ENCODE peak calls at places on chromosomes 11 and 22, in five cellular contexts. O, S, T, A and Y are unnamed samples.

GRCh38 chr22:45120931-45121330 is 42.8 kb upstream of the NUP50 start:
- ATAC-seq in O (no peak), T (no peak), A (no peak), S (no peak), Y (no peak)

GRCh38 chr11:8828580-8829358 is 82.2 kb upstream of the AKIP1 start:
- ATAC-seq in T (no peak), S (peak), A (no peak), O (no peak), Y (no peak)

GRCh38 chr11:77409046-77409445 is 64.8 kb downstream of the PAK1 start:
- ATAC-seq in T (no peak), O (no peak), S (no peak), A (no peak), Y (no peak)

GRCh38 chr11:46286789-46287188 is 9.3 kb downstream of the CREB3L1 start:
- ATAC-seq in O (no peak), S (no peak), T (no peak), A (no peak), Y (no peak)

GRCh38 chr11:58316142-58316541 is 42.7 kb downstream of the OR5B17 start:
- ATAC-seq in O (no peak), T (no peak), S (no peak), A (no peak), Y (no peak)

GRCh38 chr11:121418625-121419114 is 33.4 kb upstream of the SORL1 start:
- ATAC-seq in A (peak), S (peak), T (no peak), O (peak), Y (no peak)

GRCh38 chr11:94417386-94417987 is 16.3 kb upstream of the GPR83 start:
- ATAC-seq in O (peak), T (peak), S (peak), A (peak), Y (no peak)

GRCh38 chr11:14374922-14375630 is 16.1 kb upstream of the RRAS2 start:
- ATAC-seq in T (peak), A (no peak), O (peak), S (no peak), Y (no peak)

GRCh38 chr11:128359515-128359914 is 227.8 kb downstream of the ETS1 start:
- ATAC-seq in O (no peak), T (no peak), A (no peak), S (no peak), Y (no peak)

GRCh38 chr11:116454020-116454645 is 318.7 kb downstream of the BUD13 start:
- ATAC-seq in O (peak), T (peak), S (peak), A (peak), Y (no peak)

GRCh38 chr11:114098927-114099326 is 39.4 kb downstream of the ZBTB16 start:
- ATAC-seq in T (no peak), A (no peak), S (no peak), O (peak), Y (no peak)

GRCh38 chr11:68335693-68336092 is 23.3 kb downstream of the LRP5 start:
- ATAC-seq in O (no peak), T (no peak), A (no peak), S (no peak), Y (no peak)

GRCh38 chr11:102144357-102145342 is 34.4 kb downstream of the YAP1 start:
- ATAC-seq in A (no peak), O (peak), T (no peak), S (no peak), Y (peak)

GRCh38 chr11:46330887-46331652 is 16.2 kb upstream of the DGKZ start:
- ATAC-seq in A (no peak), S (no peak), T (peak), O (no peak), Y (no peak)

GRCh38 chr22:23144926-23145906 is at the start of gene RAB36:
- ATAC-seq in S (peak), A (peak), T (peak), O (peak), Y (peak)

GRCh38 chr11:79342236-79342635 is 98.6 kb downstream of the TENM4 start:
- ATAC-seq in S (no peak), O (no peak), A (no peak), T (no peak), Y (no peak)

GRCh38 chr11:77038825-77039326 is 4.7 kb downstream of the B3GNT6 start:
- ATAC-seq in S (peak), O (no peak), A (peak), T (no peak), Y (no peak)

GRCh38 chr11:61972796-61973602 is 5.6 kb upstream of the FTH1 start:
- ATAC-seq in S (no peak), O (peak), A (no peak), T (no peak), Y (peak)

GRCh38 chr11:6799402-6799801 is at the start of gene OR6A2:
- ATAC-seq in O (no peak), A (no peak), S (no peak), T (no peak), Y (no peak)

DNA sequence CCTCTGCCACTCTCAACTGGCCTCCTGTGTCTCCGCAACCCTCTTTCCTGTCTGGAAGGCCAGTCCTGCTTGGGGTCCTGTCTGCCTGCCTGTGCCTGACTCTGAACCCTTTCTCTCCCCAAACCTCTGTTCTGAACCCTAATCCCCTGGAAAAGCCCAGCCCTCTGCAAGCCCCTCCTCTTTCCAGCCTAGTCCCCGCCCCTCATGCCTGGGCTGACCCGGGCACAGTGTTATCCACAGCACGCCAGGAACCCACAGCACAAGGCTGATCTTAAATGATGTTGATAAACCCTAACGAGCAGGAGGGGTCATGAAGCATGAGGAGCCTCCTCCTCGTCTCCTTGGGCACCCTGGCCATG is at the start of gene IFITM10:
- ATAC-seq in A (peak), O (peak), T (peak), S (peak), Y (peak)
- TF ChIP-seq POLR2AphosphoS5 in A (peak), O (peak), T (no peak), S (no peak), Y (no peak)

DNA sequence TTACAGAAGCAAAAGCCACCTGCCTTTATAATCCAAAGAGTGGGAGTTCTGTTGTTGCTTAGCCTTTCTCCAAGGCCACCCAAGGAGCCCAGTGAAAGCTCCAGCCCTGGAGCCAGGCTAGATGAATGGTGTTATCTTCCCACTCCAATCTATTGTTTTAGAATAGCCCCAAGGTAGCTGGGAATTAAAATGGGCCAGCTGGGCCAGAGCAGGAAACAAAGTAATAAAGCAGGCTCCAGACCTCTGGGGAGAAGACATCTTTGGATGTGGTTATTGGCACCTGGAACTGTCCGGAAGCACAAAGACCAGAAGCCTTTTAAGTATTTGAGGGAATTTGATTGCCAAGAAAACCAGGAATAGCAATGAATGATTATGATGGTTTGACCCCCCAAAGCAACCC is 8.8 kb downstream of the C11orf96 start:
- ATAC-seq in O (no peak), S (no peak), T (no peak), A (no peak), Y (no peak)
- TF ChIP-seq POLR2AphosphoS5 in O (no peak), S (no peak), T (no peak), A (no peak), Y (no peak)

DNA sequence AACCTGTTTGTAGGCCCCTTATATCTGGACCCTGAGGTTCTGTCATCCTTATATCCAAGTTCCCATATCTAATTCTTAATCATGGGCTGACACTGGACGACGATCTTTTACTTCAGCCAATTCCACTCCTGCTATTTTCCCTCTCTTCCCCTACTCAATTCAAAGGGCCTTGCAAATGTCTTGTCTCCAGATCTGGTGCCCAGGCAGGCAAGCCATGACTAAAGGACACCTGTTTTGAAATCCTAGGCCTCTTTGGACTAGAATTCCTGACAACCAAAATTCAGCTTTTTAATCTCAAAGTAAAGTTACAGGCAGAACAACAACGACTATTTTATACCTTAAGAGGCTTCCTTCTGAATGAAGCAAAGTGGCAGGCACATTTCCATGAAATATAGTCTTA is 963.4 kb downstream of the DLG2 start:
- ATAC-seq in S (no peak), A (no peak), O (no peak), T (no peak), Y (no peak)
- TF ChIP-seq POLR2AphosphoS5 in S (no peak), A (no peak), O (no peak), T (no peak), Y (no peak)

DNA sequence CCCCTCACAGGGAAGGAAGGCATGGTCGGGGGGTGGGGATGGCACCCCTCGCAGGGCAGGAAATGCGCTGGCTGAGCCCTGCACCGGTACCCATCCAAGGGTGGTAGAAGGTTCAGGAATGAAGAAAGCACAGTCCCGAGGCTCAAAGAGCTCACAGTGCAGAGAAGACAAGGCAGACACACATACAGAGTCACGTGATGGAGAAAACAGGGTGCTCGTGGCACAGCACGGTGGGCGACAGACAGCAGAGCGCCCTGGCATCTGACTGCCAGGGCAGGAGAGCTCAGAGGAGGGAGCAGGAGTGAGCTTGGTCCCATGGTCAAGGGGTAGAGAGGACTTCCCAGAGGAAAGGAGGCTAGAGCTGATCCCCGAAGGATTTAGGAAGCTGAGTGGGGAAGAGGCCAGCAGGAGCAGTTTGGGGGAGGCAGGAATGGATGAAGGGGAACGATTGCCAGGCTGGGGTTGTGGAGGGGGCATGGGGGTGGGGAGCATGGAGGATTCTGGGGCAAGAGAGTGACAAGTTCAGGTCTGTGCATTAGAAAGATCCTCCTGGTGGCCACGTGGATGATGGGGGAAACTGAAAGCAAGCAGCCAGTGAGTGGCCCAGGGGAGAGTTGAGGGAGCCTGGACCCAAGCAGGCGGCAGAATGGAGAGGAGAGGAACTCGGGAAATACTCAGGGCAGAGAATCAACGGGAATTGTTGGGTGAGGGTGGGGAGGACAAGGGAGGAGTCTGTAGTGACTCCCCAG is 43.9 kb downstream of the PDE2A start:
- ATAC-seq in O (no peak), S (no peak), A (peak), T (no peak), Y (no peak)
- TF ChIP-seq POLR2AphosphoS5 in O (no peak), S (no peak), A (no peak), T (no peak), Y (no peak)

DNA sequence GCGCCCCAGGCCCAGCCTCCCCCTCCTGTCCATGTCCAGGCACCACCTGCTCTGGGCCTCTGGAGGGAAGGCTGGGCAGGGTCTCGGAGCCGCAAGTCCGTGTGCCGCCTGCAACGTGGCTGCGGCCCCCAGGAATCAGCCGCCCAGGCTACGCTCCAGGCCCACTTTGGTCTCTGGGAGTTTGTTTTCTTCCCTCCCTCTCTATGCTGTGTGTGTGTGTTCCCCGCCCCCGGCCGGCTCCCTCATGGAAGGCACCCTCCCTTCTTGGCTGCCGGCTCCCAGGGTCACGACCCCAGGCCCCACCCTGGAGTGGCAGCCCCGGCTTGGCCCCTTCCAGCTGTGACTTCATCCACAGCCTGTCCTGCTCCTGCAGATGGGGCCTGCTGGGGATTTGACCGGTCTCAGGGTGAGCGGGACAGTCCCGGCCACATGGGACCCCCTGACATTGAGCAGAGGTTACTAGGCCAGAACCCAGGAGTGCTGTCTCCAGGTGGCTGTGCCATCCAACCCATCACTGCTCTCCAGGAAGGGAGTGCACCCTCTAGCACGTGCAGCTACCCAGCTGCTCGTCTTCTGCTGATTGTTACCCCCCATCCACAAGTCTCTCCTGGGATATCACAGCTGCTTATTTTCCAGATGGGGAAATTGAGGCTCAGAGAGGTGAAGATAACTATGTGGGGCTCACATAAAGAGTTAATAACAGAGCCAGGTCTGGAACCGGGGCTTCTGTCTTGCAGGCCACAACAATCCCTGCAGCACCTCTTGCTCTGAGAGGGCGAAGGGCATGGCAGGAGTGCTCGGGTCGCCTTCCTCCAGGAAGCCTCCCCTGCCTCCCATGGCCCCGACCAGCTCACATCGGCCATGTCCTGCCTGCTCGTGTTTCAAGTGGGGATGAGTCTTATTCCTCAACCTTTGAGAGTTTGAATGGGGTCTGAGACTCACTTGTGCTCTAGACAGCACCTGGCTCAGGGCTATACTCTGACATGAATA is 2.8 kb upstream of the LIF start:
- ATAC-seq in S (peak), A (no peak), T (peak), O (peak), Y (peak)
- TF ChIP-seq POLR2AphosphoS5 in S (no peak), A (peak), T (no peak), O (no peak), Y (no peak)

GRCh38 chr22:38707346-38707745 is 1.6 kb downstream of the GTPBP1 start:
- ATAC-seq in A (no peak), T (peak), S (no peak), O (no peak), Y (no peak)
- TF ChIP-seq POLR2AphosphoS5 in A (no peak), T (no peak), S (no peak), O (no peak), Y (no peak)

DNA sequence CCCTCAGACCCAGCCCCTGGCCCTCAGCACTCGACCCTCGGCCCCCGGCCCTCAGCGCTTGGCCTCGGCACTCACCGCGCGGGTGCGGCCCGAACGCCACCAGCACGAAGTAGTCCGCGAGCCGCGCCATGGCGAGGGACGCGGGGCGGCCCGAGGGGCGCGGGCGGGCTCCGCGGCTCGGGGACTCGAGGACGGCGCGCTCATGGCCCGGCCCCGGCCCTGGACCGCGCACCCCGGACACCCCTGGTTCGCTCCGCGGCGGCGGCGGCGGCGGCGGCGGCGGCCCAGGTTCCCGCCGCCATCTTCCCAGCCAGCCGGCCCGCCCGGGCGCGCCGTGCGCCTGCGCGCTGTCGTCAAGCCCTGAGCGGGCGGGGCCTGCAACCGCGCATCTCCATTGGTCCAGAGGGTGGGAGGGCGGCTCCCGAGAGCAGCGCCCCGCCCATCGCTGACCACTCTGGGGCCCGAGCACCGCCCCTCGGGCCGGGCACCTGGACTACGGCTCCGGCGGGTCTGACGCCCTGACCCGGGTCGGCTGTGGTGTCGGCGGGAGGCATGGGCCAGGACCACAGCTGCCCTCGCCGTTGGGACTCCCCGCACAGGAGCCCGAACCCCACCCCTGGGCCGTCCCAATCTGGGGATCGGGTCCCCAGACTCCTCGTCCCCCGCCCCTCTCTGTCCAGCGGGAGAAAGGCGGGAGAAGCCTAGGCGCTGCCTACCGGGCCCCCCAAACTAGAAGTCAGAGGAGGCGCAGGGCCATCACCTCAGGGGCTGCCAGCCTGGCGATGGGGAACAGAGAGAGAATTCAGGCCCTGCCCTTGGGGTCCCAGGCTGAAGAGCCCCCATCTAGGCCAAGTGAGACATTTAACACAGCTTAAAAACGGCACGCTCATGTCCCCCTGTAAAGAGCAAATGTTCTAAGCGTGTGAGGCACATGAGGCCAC is at the start of gene SBF1:
- ATAC-seq in O (peak), T (peak), A (peak), S (peak), Y (peak)
- TF ChIP-seq POLR2AphosphoS5 in O (peak), T (no peak), A (peak), S (peak), Y (no peak)